ENCODE peak calls at places on chromosomes 13 and 19, in ten cellular contexts. One of them, this sample, is unnamed. For H3K4me1, the result is how much of the 10 kb centered on the place peaks cover.

GRCh38 chr13:51856027-51856736 is 5.6 kb upstream of the CCDC70 start:
- DNase-seq in tibial nerve: no peak
- DNase-seq in Caco-2: peak
- DNase-seq in CD4-positive, alpha-beta memory T cell: no peak
- DNase-seq in heart left ventricle: no peak
- DNase-seq in mesendoderm: no peak
- DNase-seq in H9: no peak
- DNase-seq in aorta: no peak
- DNase-seq in prostate gland: no peak
- DNase-seq in mucosa of descending colon: no peak
- DNase-seq in this sample: peak

GRCh38 chr13:30212256-30212655 is 95.1 kb downstream of the KATNAL1 start:
- DNase-seq in tibial nerve: no peak
- DNase-seq in Caco-2: no peak
- DNase-seq in CD4-positive, alpha-beta memory T cell: no peak
- DNase-seq in heart left ventricle: no peak
- DNase-seq in mesendoderm: no peak
- DNase-seq in H9: no peak
- DNase-seq in aorta: no peak
- DNase-seq in prostate gland: no peak
- DNase-seq in mucosa of descending colon: no peak
- DNase-seq in this sample: no peak

GRCh38 chr13:52850396-52851152 is 2.1 kb upstream of the PCDH8 start:
- DNase-seq in tibial nerve: peak
- DNase-seq in Caco-2: peak
- DNase-seq in CD4-positive, alpha-beta memory T cell: peak
- DNase-seq in heart left ventricle: peak
- DNase-seq in mesendoderm: peak
- DNase-seq in H9: peak
- DNase-seq in aorta: peak
- DNase-seq in prostate gland: no peak
- DNase-seq in mucosa of descending colon: peak
- DNase-seq in this sample: peak

GRCh38 chr19:1417145-1417544 is 9.8 kb downstream of the DAZAP1 start:
- DNase-seq in tibial nerve: no peak
- DNase-seq in Caco-2: no peak
- DNase-seq in CD4-positive, alpha-beta memory T cell: no peak
- DNase-seq in heart left ventricle: no peak
- DNase-seq in mesendoderm: no peak
- DNase-seq in H9: no peak
- DNase-seq in aorta: no peak
- DNase-seq in prostate gland: no peak
- DNase-seq in mucosa of descending colon: no peak
- DNase-seq in this sample: no peak

GRCh38 chr19:48964205-48965032 is 690 bp upstream of the FTL start:
- DNase-seq in tibial nerve: no peak
- DNase-seq in Caco-2: peak
- DNase-seq in CD4-positive, alpha-beta memory T cell: no peak
- DNase-seq in heart left ventricle: no peak
- DNase-seq in mesendoderm: peak
- DNase-seq in H9: no peak
- DNase-seq in aorta: no peak
- DNase-seq in prostate gland: no peak
- DNase-seq in mucosa of descending colon: peak
- DNase-seq in this sample: peak

GRCh38 chr19:15587663-15588062 is 27.4 kb upstream of the CYP4F8 start:
- DNase-seq in tibial nerve: no peak
- DNase-seq in Caco-2: no peak
- DNase-seq in CD4-positive, alpha-beta memory T cell: no peak
- DNase-seq in heart left ventricle: peak
- DNase-seq in mesendoderm: no peak
- DNase-seq in H9: no peak
- DNase-seq in aorta: no peak
- DNase-seq in prostate gland: no peak
- DNase-seq in mucosa of descending colon: no peak
- DNase-seq in this sample: peak

GRCh38 chr19:46573679-46574522 is 27.2 kb upstream of the CALM3 start:
- DNase-seq in tibial nerve: no peak
- DNase-seq in Caco-2: no peak
- DNase-seq in CD4-positive, alpha-beta memory T cell: no peak
- DNase-seq in heart left ventricle: no peak
- DNase-seq in mesendoderm: peak
- DNase-seq in H9: no peak
- DNase-seq in aorta: no peak
- DNase-seq in prostate gland: no peak
- DNase-seq in mucosa of descending colon: no peak
- DNase-seq in this sample: no peak

GRCh38 chr19:56476671-56477428 is at the start of gene ZNF667:
- DNase-seq in tibial nerve: peak
- DNase-seq in Caco-2: no peak
- DNase-seq in CD4-positive, alpha-beta memory T cell: peak
- DNase-seq in heart left ventricle: peak
- DNase-seq in mesendoderm: peak
- DNase-seq in H9: no peak
- DNase-seq in aorta: no peak
- DNase-seq in prostate gland: peak
- DNase-seq in mucosa of descending colon: peak
- DNase-seq in this sample: no peak

GRCh38 chr13:99432637-99433542 is 68.4 kb upstream of the TM9SF2 start:
- DNase-seq in tibial nerve: peak
- DNase-seq in Caco-2: no peak
- DNase-seq in CD4-positive, alpha-beta memory T cell: peak
- DNase-seq in heart left ventricle: peak
- DNase-seq in mesendoderm: peak
- DNase-seq in H9: peak
- DNase-seq in aorta: peak
- DNase-seq in prostate gland: no peak
- DNase-seq in mucosa of descending colon: peak
- DNase-seq in this sample: peak

GRCh38 chr13:51426982-51427381 is 25.9 kb downstream of the INTS6 start:
- DNase-seq in tibial nerve: no peak
- DNase-seq in Caco-2: no peak
- DNase-seq in CD4-positive, alpha-beta memory T cell: no peak
- DNase-seq in heart left ventricle: no peak
- DNase-seq in mesendoderm: no peak
- DNase-seq in H9: no peak
- DNase-seq in aorta: no peak
- DNase-seq in prostate gland: no peak
- DNase-seq in mucosa of descending colon: no peak
- DNase-seq in this sample: no peak

GRCh38 chr13:43776680-43777079 is 10.1 kb downstream of the ENOX1 start:
- DNase-seq in tibial nerve: no peak
- DNase-seq in Caco-2: no peak
- DNase-seq in CD4-positive, alpha-beta memory T cell: no peak
- DNase-seq in heart left ventricle: no peak
- DNase-seq in mesendoderm: peak
- DNase-seq in H9: no peak
- DNase-seq in aorta: no peak
- DNase-seq in prostate gland: no peak
- DNase-seq in mucosa of descending colon: no peak
- DNase-seq in this sample: no peak

GRCh38 chr13:32811297-32811800 is 204.9 kb upstream of the KL start:
- DNase-seq in tibial nerve: no peak
- DNase-seq in Caco-2: no peak
- DNase-seq in CD4-positive, alpha-beta memory T cell: no peak
- DNase-seq in heart left ventricle: no peak
- DNase-seq in mesendoderm: no peak
- DNase-seq in H9: no peak
- DNase-seq in aorta: no peak
- DNase-seq in prostate gland: peak
- DNase-seq in mucosa of descending colon: peak
- DNase-seq in this sample: peak

GRCh38 chr19:49056101-49056901 is 1.2 kb downstream of the CGB7 start:
- DNase-seq in tibial nerve: peak
- DNase-seq in Caco-2: peak
- DNase-seq in CD4-positive, alpha-beta memory T cell: peak
- DNase-seq in heart left ventricle: peak
- DNase-seq in mesendoderm: peak
- DNase-seq in H9: peak
- DNase-seq in aorta: peak
- DNase-seq in prostate gland: peak
- DNase-seq in mucosa of descending colon: peak
- DNase-seq in this sample: peak

GRCh38 chr13:46609052-46609451 is 56.1 kb downstream of the LRCH1 start:
- DNase-seq in tibial nerve: no peak
- DNase-seq in Caco-2: no peak
- DNase-seq in CD4-positive, alpha-beta memory T cell: no peak
- DNase-seq in heart left ventricle: no peak
- DNase-seq in mesendoderm: no peak
- DNase-seq in H9: no peak
- DNase-seq in aorta: no peak
- DNase-seq in prostate gland: no peak
- DNase-seq in mucosa of descending colon: no peak
- DNase-seq in this sample: no peak

GRCh38 chr13:46605089-46605488 is 52.1 kb downstream of the LRCH1 start:
- DNase-seq in tibial nerve: no peak
- DNase-seq in Caco-2: no peak
- DNase-seq in CD4-positive, alpha-beta memory T cell: no peak
- DNase-seq in heart left ventricle: peak
- DNase-seq in mesendoderm: no peak
- DNase-seq in H9: no peak
- DNase-seq in aorta: no peak
- DNase-seq in prostate gland: peak
- DNase-seq in mucosa of descending colon: no peak
- DNase-seq in this sample: no peak

GRCh38 chr13:46607768-46608553 is 55.0 kb downstream of the LRCH1 start:
- DNase-seq in tibial nerve: no peak
- DNase-seq in Caco-2: peak
- DNase-seq in CD4-positive, alpha-beta memory T cell: no peak
- DNase-seq in heart left ventricle: no peak
- DNase-seq in mesendoderm: no peak
- DNase-seq in H9: no peak
- DNase-seq in aorta: no peak
- DNase-seq in prostate gland: no peak
- DNase-seq in mucosa of descending colon: peak
- DNase-seq in this sample: no peak

GRCh38 chr13:46605824-46606554 is 53.0 kb downstream of the LRCH1 start:
- DNase-seq in tibial nerve: no peak
- DNase-seq in Caco-2: no peak
- DNase-seq in CD4-positive, alpha-beta memory T cell: no peak
- DNase-seq in heart left ventricle: no peak
- DNase-seq in mesendoderm: no peak
- DNase-seq in H9: no peak
- DNase-seq in aorta: no peak
- DNase-seq in prostate gland: no peak
- DNase-seq in mucosa of descending colon: no peak
- DNase-seq in this sample: no peak

DNA sequence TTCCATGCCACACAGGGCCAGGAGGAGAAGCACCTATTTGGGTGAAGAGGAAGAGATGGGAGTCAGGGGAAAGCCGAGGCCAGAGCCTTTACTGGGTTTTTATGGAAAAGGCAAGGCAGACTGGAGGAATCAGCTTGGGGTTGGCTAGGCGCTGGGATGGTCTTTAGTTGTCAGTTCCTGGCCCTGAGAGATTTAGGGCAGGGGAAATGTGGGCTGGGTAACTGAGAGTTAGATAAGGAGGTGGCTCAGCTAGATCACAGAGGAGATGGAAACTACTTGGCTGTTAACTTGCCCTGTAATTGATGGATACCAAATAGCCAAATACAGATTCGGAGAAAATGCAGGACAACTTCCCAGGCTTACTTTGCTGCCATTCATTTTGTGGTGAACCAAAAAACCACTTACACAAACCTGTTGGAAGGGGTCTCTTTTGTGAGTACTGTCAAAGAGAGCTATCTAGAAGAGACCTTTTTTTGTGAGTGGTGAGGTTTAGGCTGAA is 54.0 kb downstream of the LRCH1 start:
- DNase-seq in tibial nerve: no peak
- DNase-seq in Caco-2: no peak
- DNase-seq in CD4-positive, alpha-beta memory T cell: no peak
- DNase-seq in heart left ventricle: no peak
- DNase-seq in mesendoderm: peak
- DNase-seq in H9: no peak
- DNase-seq in aorta: no peak
- DNase-seq in prostate gland: no peak
- DNase-seq in mucosa of descending colon: no peak
- DNase-seq in this sample: no peak
- H3K4me1 ChIP-seq in tibial nerve: half or more
- H3K4me1 ChIP-seq in Caco-2: half or more
- H3K4me1 ChIP-seq in CD4-positive, alpha-beta memory T cell: under half
- H3K4me1 ChIP-seq in heart left ventricle: under half
- H3K4me1 ChIP-seq in mesendoderm: under half
- H3K4me1 ChIP-seq in H9: under half
- H3K4me1 ChIP-seq in aorta: under half
- H3K4me1 ChIP-seq in prostate gland: under half
- H3K4me1 ChIP-seq in mucosa of descending colon: under half
- H3K4me1 ChIP-seq in this sample: under half

GRCh38 chr13:26978081-26978860 is 193.3 kb downstream of the USP12 start:
- DNase-seq in tibial nerve: no peak
- DNase-seq in Caco-2: peak
- DNase-seq in CD4-positive, alpha-beta memory T cell: no peak
- DNase-seq in heart left ventricle: peak
- DNase-seq in mesendoderm: peak
- DNase-seq in H9: peak
- DNase-seq in aorta: no peak
- DNase-seq in prostate gland: no peak
- DNase-seq in mucosa of descending colon: no peak
- DNase-seq in this sample: no peak
- H3K4me1 ChIP-seq in tibial nerve: under half
- H3K4me1 ChIP-seq in Caco-2: half or more
- H3K4me1 ChIP-seq in CD4-positive, alpha-beta memory T cell: under half
- H3K4me1 ChIP-seq in heart left ventricle: under half
- H3K4me1 ChIP-seq in mesendoderm: under half
- H3K4me1 ChIP-seq in H9: under half
- H3K4me1 ChIP-seq in aorta: under half
- H3K4me1 ChIP-seq in prostate gland: under half
- H3K4me1 ChIP-seq in mucosa of descending colon: under half
- H3K4me1 ChIP-seq in this sample: under half

GRCh38 chr13:95264225-95264624 is 37.0 kb downstream of the ABCC4 start:
- DNase-seq in tibial nerve: no peak
- DNase-seq in Caco-2: no peak
- DNase-seq in CD4-positive, alpha-beta memory T cell: no peak
- DNase-seq in heart left ventricle: no peak
- DNase-seq in mesendoderm: no peak
- DNase-seq in H9: no peak
- DNase-seq in aorta: no peak
- DNase-seq in prostate gland: no peak
- DNase-seq in mucosa of descending colon: no peak
- DNase-seq in this sample: no peak
- H3K4me1 ChIP-seq in tibial nerve: under half
- H3K4me1 ChIP-seq in Caco-2: under half
- H3K4me1 ChIP-seq in CD4-positive, alpha-beta memory T cell: under half
- H3K4me1 ChIP-seq in heart left ventricle: under half
- H3K4me1 ChIP-seq in mesendoderm: under half
- H3K4me1 ChIP-seq in H9: under half
- H3K4me1 ChIP-seq in aorta: under half
- H3K4me1 ChIP-seq in prostate gland: under half
- H3K4me1 ChIP-seq in mucosa of descending colon: under half
- H3K4me1 ChIP-seq in this sample: under half

DNA sequence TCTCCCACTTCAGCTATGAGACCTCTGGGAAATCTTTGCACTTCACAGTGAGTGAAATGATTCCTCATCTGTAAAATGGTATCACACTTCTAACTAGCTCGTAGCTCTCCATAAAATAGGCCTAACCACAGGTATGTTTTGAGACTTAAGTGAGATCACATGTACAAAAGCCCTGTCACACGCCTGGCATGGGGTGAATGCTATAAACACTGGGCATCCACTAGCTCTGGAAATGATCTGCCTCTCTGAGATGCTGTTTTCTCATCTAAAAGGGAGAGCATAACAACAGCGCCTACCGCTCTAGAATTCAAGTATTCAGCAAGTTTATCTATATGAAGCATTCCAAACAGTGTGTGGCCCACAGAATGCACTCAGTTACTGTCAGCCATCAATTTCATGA is 2.2 kb downstream of the AKT2 start:
- DNase-seq in tibial nerve: no peak
- DNase-seq in Caco-2: no peak
- DNase-seq in CD4-positive, alpha-beta memory T cell: no peak
- DNase-seq in heart left ventricle: no peak
- DNase-seq in mesendoderm: no peak
- DNase-seq in H9: no peak
- DNase-seq in aorta: peak
- DNase-seq in prostate gland: no peak
- DNase-seq in mucosa of descending colon: no peak
- DNase-seq in this sample: no peak
- H3K4me1 ChIP-seq in tibial nerve: half or more
- H3K4me1 ChIP-seq in Caco-2: under half
- H3K4me1 ChIP-seq in CD4-positive, alpha-beta memory T cell: half or more
- H3K4me1 ChIP-seq in heart left ventricle: half or more
- H3K4me1 ChIP-seq in mesendoderm: under half
- H3K4me1 ChIP-seq in H9: under half
- H3K4me1 ChIP-seq in aorta: under half
- H3K4me1 ChIP-seq in prostate gland: under half
- H3K4me1 ChIP-seq in mucosa of descending colon: under half
- H3K4me1 ChIP-seq in this sample: under half

This sample was measured in transverse colon.